ENCODE peak calls at places on chromosomes 16 and 17, in ten cellular contexts. L is thoracic aorta; N is SJCRH30; V is transverse colon; A is SJSA1; F is heart right ventricle; R is RWPE2; E is left ventricle myocardium inferior; S is CD8-positive, alpha-beta memory T cell; U is PC-3. Q is an unnamed sample. For H3K9me3 and H3K36me3, the result is how much of the 10 kb centered on the place peaks cover.

GRCh38 chr17:42201155-42201772 is 7.0 kb upstream of the GHDC start:
- DNase-seq in A (no peak), F (no peak), U (no peak), E (no peak), V (no peak), S (no peak), L (no peak), R (no peak), N (no peak), Q (no peak)

GRCh38 chr17:42135664-42136653 is 13.4 kb downstream of the HSPB9 start:
- DNase-seq in A (no peak), S (no peak), L (no peak), R (no peak), V (peak), F (peak), E (peak), U (no peak), N (no peak), Q (peak)

GRCh38 chr17:76546556-76547182 is 6.8 kb downstream of the PRCD start:
- DNase-seq in E (no peak), N (peak), U (peak), A (peak), R (peak), L (no peak), S (no peak), F (no peak), V (no peak), Q (no peak)

GRCh38 chr17:2701161-2701995 is 10.2 kb downstream of the CLUH start:
- DNase-seq in V (no peak), E (peak), R (peak), U (no peak), A (no peak), L (no peak), S (no peak), N (no peak), F (no peak), Q (peak)

GRCh38 chr16:81695431-81695890 is 83.6 kb upstream of the PLCG2 start:
- DNase-seq in L (no peak), A (peak), V (no peak), U (no peak), F (no peak), S (no peak), R (no peak), N (no peak), E (no peak), Q (no peak)

GRCh38 chr16:83859265-83859664 is 39.6 kb upstream of the MLYCD start:
- DNase-seq in S (no peak), A (no peak), U (no peak), E (no peak), V (no peak), N (no peak), R (no peak), F (no peak), L (no peak), Q (no peak)

GRCh38 chr16:22369221-22369811 is 5.1 kb downstream of the CDR2 start:
- DNase-seq in L (no peak), N (peak), A (peak), F (no peak), S (no peak), V (no peak), E (no peak), U (peak), R (no peak), Q (no peak)

GRCh38 chr17:29115906-29116651 is 64.1 kb downstream of the MYO18A start:
- DNase-seq in L (no peak), R (no peak), E (no peak), U (peak), N (peak), F (no peak), A (peak), V (no peak), S (no peak), Q (peak)

GRCh38 chr16:30473231-30474061 is 904 bp downstream of the ITGAL start:
- DNase-seq in V (peak), U (no peak), E (no peak), R (no peak), N (no peak), S (peak), A (no peak), L (no peak), F (peak), Q (no peak)

GRCh38 chr17:22496450-22496849 is 804.1 kb downstream of the KCNJ18 start:
- DNase-seq in V (no peak), F (no peak), L (no peak), U (no peak), S (no peak), E (no peak), R (no peak), A (no peak), N (no peak), Q (no peak)

GRCh38 chr16:75203106-75203505 is 3.9 kb downstream of the CTRB2 start:
- DNase-seq in S (no peak), L (no peak), E (peak), N (no peak), F (no peak), V (no peak), A (no peak), R (peak), U (no peak), Q (no peak)

GRCh38 chr17:80441133-80441578 is 26.2 kb downstream of the ENDOV start:
- DNase-seq in V (no peak), L (no peak), E (peak), S (peak), F (peak), N (peak), A (peak), R (no peak), U (peak), Q (no peak)

GRCh38 chr17:82283208-82283749 is 9.8 kb upstream of the CSNK1D start:
- DNase-seq in R (peak), A (peak), V (no peak), U (peak), S (no peak), F (no peak), E (no peak), N (peak), L (no peak), Q (no peak)

GRCh38 chr17:16407911-16408588 is 7.3 kb upstream of the TRPV2 start:
- DNase-seq in V (peak), E (peak), A (peak), F (peak), S (peak), L (no peak), R (no peak), U (peak), N (peak), Q (peak)

GRCh38 chr17:76685846-76686245 is 24.9 kb downstream of the MXRA7 start:
- DNase-seq in F (peak), E (no peak), N (peak), V (no peak), L (no peak), U (no peak), S (no peak), R (no peak), A (no peak), Q (no peak)

GRCh38 chr17:55283256-55283965 is 18.7 kb downstream of the HLF start:
- DNase-seq in S (no peak), A (no peak), E (no peak), F (no peak), R (no peak), N (no peak), L (no peak), U (no peak), V (no peak), Q (no peak)

GRCh38 chr16:799948-800833 is at the start of gene GNG13:
- DNase-seq in S (no peak), V (no peak), U (no peak), E (no peak), L (no peak), N (peak), R (no peak), A (no peak), F (no peak), Q (peak)

GRCh38 chr17:15456486-15456885 is 10.9 kb downstream of the CDRT4 start:
- DNase-seq in U (no peak), E (peak), N (peak), V (no peak), F (no peak), S (no peak), A (no peak), L (no peak), R (no peak), Q (no peak)

GRCh38 chr16:57042157-57043111 is 49.9 kb upstream of the CPNE2 start:
- DNase-seq in A (no peak), L (no peak), R (no peak), F (no peak), U (no peak), N (no peak), V (peak), E (no peak), S (peak), Q (no peak)

GRCh38 chr16:6160871-6161270 is 1063.3 kb upstream of the EEF2KMT start:
- DNase-seq in U (no peak), E (no peak), F (no peak), S (no peak), V (no peak), R (no peak), A (no peak), L (no peak), N (no peak), Q (no peak)

GRCh38 chr17:79045830-79046500 is 22.0 kb downstream of the C1QTNF1 start:
- DNase-seq in A (peak), R (no peak), E (peak), U (peak), V (peak), L (no peak), S (peak), F (peak), N (peak), Q (peak)

GRCh38 chr17:82351254-82351712 is 7.8 kb upstream of the TEX19 start:
- DNase-seq in U (no peak), V (no peak), N (peak), L (no peak), R (no peak), S (no peak), A (no peak), F (peak), E (no peak), Q (no peak)

GRCh38 chr17:79213305-79213704 is 138.7 kb downstream of the ENGASE start:
- DNase-seq in F (no peak), L (no peak), A (no peak), E (no peak), V (no peak), S (no peak), U (no peak), N (no peak), R (no peak), Q (no peak)

GRCh38 chr16:67437513-67437912 is 6.6 kb downstream of the HSD11B2 start:
- DNase-seq in E (no peak), L (no peak), A (no peak), U (no peak), R (no peak), V (no peak), F (no peak), S (no peak), N (no peak), Q (no peak)

DNA sequence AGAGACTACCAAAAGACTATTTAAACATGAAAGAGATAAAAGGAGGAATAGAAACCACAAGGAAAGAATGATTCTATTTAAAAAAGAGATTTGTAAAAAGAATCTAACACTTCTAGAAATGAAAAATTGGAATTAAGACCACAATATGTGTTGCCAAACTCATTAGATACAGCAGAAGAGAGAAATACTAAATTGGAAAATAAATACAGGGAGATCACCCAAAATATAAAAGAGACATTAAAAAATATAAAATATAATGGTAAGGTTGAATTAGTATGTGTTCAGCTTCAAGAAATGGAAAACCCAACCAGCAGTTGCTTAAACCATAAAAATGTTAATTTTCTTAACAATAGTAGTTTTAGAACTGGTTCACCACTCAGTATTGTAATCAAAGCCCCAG is 160.4 kb downstream of the LGALS9B start:
- DNase-seq in R (no peak), U (no peak), A (no peak), L (no peak), F (no peak), V (no peak), E (no peak), N (no peak), S (no peak), Q (no peak)
- H3K9me3 ChIP-seq in R (under half), U (under half), A (under half), L (under half), F (under half), V (under half), E (under half), N (under half), S (under half), Q (under half)

GRCh38 chr17:59008737-59009136 is 97.9 kb downstream of the TRIM37 start:
- DNase-seq in E (no peak), R (no peak), L (no peak), V (no peak), S (no peak), F (no peak), A (no peak), U (no peak), N (no peak), Q (no peak)
- H3K36me3 ChIP-seq in E (under half), R (half or more), L (under half), V (under half), S (under half), F (half or more), A (half or more), U (under half), N (under half), Q (half or more)

DNA sequence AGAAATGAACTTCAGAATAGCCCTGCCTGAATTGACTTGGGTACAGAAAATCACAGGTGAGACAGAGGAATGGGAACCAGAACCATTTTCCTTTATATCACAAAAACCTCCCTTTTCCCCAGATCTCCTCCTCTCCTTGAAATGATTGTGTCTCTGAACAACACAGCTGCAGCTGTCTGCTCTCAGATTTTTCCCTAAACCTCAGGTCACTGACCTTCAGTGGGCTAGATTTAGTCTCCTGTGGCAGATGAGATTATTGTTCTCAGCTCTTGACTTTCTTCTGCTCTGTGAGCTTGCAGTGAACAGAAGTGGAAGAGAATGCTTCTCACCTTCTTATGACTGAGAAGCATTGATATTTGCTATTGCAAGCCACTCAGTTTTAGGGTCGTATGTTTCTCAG is 92.3 kb upstream of the FAM20A start:
- DNase-seq in F (no peak), L (no peak), E (no peak), N (peak), R (no peak), A (no peak), V (no peak), S (no peak), U (no peak), Q (no peak)
- H3K4me3 ChIP-seq in F (no peak), L (no peak), E (no peak), N (no peak), R (no peak), A (no peak), V (no peak), S (no peak), U (no peak), Q (no peak)

GRCh38 chr16:3306078-3306477 is 781 bp downstream of the ZNF75A start:
- DNase-seq in R (no peak), V (no peak), L (no peak), F (no peak), E (no peak), S (no peak), A (no peak), N (no peak), U (no peak), Q (no peak)

GRCh38 chr16:3305109-3306068 is at the start of the genes TIGD7 and ZNF75A:
- DNase-seq in R (peak), F (peak), S (peak), U (peak), V (peak), N (peak), A (peak), L (peak), E (peak), Q (peak)

GRCh38 chr16:3304370-3304769 is 860 bp downstream of the TIGD7 start:
- DNase-seq in L (no peak), F (no peak), V (no peak), U (no peak), N (no peak), E (no peak), A (no peak), S (no peak), R (no peak), Q (no peak)
- H3K9me3 ChIP-seq in L (half or more), F (under half), V (half or more), U (under half), N (under half), E (half or more), A (under half), S (under half), R (under half), Q (under half)